ENCODE peak calls at places on chromosome 2, in nine cellular contexts. V is gastrocnemius medialis, G is neural progenitor cell, O is astrocyte of the cerebellum, T is epithelial cell of esophagus, K is HCT116, Q is cardiac muscle cell, A is WTC11, S is choroid plexus epithelial cell. L is an unnamed sample.

GRCh38 chr2:86135653-86136052 is 29.6 kb downstream of the PTCD3 start:
- DNase-seq in T (no peak), S (no peak), V (no peak), G (no peak), Q (no peak), O (no peak), A (no peak), K (no peak), L (no peak)

GRCh38 chr2:64857581-64858471 is 131.4 kb upstream of the SLC1A4 start:
- DNase-seq in O (peak; percentile 79), A (no peak), V (peak; percentile 44), G (peak; percentile 39), T (no peak), K (no peak), S (peak; percentile 68), Q (peak; percentile 58), L (no peak)

GRCh38 chr2:21489050-21489449 is 365.3 kb downstream of the TDRD15 start:
- DNase-seq in Q (no peak), T (no peak), V (no peak), S (no peak), A (no peak), O (no peak), K (no peak), G (no peak), L (no peak)

GRCh38 chr2:157593411-157593810 is 35.3 kb downstream of the ACVR1C start:
- DNase-seq in T (no peak), S (no peak), G (no peak), K (no peak), A (no peak), Q (no peak), V (no peak), O (no peak), L (no peak)

GRCh38 chr2:62527478-62528210 is 21.6 kb upstream of the TMEM17 start:
- DNase-seq in O (no peak), A (no peak), K (no peak), V (no peak), S (no peak), Q (no peak), T (no peak), G (no peak), L (no peak)

GRCh38 chr2:69018629-69019227 is 5.7 kb downstream of the ANTXR1 start:
- DNase-seq in S (no peak), K (no peak), T (no peak), A (no peak), Q (no peak), G (no peak), O (no peak), V (no peak), L (no peak)

GRCh38 chr2:233413529-233414272 is 59.4 kb downstream of the DGKD start:
- DNase-seq in O (no peak), K (peak; percentile 83), V (peak; percentile 70), S (peak; percentile 40), T (peak; percentile 84), Q (no peak), A (no peak), G (no peak), L (no peak)

GRCh38 chr2:70201831-70202230 is 11.0 kb upstream of the C2orf42 start:
- DNase-seq in S (no peak), T (no peak), K (no peak), G (no peak), A (no peak), O (no peak), V (no peak), Q (no peak), L (no peak)

GRCh38 chr2:71876542-71877451 is 270.9 kb downstream of the CYP26B1 start:
- DNase-seq in G (no peak), K (no peak), S (no peak), A (no peak), Q (no peak), T (no peak), V (no peak), O (no peak), L (no peak)

GRCh38 chr2:235001237-235002133 is 49.7 kb downstream of the SH3BP4 start:
- DNase-seq in V (no peak), O (no peak), T (no peak), S (no peak), Q (no peak), G (no peak), A (no peak), K (no peak), L (no peak)

GRCh38 chr2:37590119-37590571 is 81.3 kb downstream of the CDC42EP3 start:
- DNase-seq in T (no peak), S (peak; percentile 97), G (no peak), V (peak; percentile 76), K (no peak), A (no peak), Q (no peak), O (peak; percentile 71), L (no peak)

DNA sequence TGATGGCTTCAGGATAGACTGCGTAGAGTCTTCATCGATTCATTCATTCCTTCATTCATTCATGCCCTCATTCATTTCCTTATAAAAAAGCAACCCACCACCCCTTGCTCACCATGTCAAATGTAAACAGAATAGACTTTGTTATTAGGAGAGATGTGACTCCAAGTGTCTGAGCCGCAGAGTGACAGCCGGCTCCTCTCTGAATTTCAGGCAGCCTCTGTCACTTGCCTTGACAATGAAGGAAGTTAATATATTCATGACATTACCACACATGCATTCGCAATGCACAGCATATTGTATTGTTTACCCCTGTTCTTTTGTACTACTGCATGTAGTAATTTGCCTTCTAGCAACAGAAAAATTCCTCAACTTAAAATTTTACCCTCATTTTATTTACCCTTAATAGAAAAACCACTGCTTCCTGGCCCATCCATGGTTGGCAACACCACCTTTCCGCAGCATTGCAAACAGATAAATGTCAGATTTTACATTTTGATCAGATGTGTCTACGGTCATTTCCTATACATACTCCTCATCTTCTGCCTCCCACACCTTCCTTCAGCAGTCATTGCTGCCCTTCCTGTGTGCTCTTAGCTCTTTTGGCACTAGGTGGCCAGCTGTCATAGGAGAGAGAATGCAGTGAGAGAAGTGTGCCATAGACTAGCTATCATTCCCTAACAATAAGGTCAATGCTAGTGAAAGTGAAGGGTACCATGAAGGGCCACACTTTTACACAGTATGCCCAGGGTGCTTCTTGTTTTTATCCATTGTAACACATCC is 1090.8 kb downstream of the BCL11A start:
- DNase-seq in K (no peak), S (no peak), T (peak; percentile 3), O (no peak), A (no peak), Q (peak; percentile 50), V (no peak), G (no peak), L (no peak)
- TF ChIP-seq CTCF in K (no peak), S (no peak), T (peak; percentile 32), O (no peak), A (no peak), Q (no peak), V (no peak), G (peak; percentile 9), L (no peak)

DNA sequence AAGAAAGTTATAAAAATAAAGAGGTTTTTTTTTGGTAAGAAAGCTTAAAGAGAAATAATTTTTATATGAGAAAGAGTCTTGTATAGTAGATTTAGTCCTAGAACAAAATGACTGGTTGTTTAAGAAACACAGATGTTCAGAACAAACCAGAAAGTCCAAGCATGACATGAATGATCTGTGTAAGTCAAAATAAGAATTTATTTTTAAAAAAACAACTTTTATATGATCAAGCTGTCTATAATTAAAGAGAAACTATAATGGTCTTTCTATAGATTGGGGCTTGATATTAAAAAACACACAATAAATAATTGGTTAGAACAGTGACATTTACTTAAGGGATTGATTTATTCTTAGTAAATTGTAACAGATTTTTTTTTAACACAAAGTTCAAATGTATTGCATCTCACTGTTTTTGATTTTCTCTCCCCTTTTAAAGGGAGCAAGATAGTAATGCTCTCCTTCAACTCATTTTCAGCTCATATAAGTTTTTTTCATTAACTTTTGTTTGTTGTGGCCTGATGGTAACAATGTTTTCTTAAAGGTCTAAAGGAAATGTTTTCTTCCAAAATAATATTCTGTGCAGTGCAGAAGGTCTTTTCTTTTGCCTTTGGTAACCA is 1256.8 kb downstream of the LRP1B start:
- DNase-seq in O (no peak), V (no peak), A (no peak), K (no peak), G (no peak), T (no peak), Q (no peak), S (no peak), L (no peak)
- TF ChIP-seq CTCF in O (no peak), V (no peak), A (no peak), K (no peak), G (no peak), T (no peak), Q (no peak), S (no peak), L (no peak)

GRCh38 chr2:241836257-241836656 is 22.4 kb downstream of the PDCD1 start:
- DNase-seq in V (no peak), A (no peak), S (peak; percentile 23), Q (no peak), T (no peak), K (no peak), G (no peak), O (no peak), L (no peak)
- TF ChIP-seq CTCF in V (no peak), A (no peak), S (no peak), Q (no peak), T (no peak), K (peak; percentile 37), G (no peak), O (no peak), L (peak; percentile 51)

GRCh38 chr2:19902272-19902730 is 518 bp upstream of the TTC32 start:
- DNase-seq in O (no peak), V (no peak), K (no peak), G (no peak), T (no peak), S (peak; percentile 34), Q (no peak), A (no peak), L (no peak)

GRCh38 chr2:19899853-19900525 is 1.8 kb downstream of the TTC32 start:
- DNase-seq in G (no peak), K (no peak), V (no peak), S (no peak), O (no peak), Q (no peak), A (no peak), T (no peak), L (no peak)

GRCh38 chr2:19900536-19901200 is 1.1 kb downstream of the TTC32 start:
- DNase-seq in O (no peak), T (peak; percentile 41), Q (no peak), K (no peak), G (peak; percentile 13), S (peak; percentile 36), V (no peak), A (no peak), L (no peak)

GRCh38 chr2:19901201-19901457 is 654 bp downstream of the TTC32 start:
- DNase-seq in A (no peak), O (no peak), K (no peak), S (no peak), V (no peak), G (no peak), Q (no peak), T (no peak), L (no peak)

DNA sequence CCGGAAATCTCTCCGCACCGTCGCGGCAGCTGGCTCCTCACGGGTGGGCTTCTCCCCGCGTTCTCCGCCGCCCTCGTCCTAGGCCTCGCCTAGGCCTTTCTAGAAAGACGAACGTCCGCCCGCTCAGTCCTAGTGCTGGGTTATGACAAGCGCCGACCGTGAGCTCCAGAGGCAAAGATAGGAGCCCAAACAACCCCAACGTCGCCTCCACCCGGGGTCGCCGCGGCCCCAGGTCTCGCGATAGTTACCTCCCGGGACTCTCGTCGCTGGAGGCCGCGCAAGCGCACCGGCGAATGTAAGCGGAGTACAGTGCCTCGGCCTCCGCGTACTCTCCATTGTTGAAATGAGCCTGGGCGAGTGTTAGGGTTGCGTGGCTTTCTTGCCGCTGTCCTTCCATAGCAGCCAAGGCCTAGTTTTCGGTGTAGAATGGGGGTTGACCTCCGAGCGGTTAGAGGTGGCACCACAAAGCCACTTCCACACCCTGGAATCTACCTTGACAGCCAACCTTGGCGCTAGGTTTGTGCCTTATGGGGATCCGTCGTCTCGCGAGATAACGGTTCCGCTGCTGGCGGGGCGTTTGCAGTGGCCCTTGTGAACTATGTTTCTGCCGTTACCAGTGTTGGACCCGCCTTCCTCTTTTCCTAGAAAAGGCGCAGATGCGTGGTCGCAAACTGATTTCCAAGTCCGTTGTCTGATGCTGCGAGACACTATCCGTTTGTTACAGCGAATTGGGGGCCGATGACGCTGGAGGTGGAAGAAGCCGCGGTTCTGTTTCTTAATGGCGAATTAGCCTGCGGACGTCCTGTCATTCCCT is at the start of gene TTC32:
- DNase-seq in Q (peak; percentile 94), V (peak; percentile 90), S (peak; percentile 97), A (peak; percentile 91), G (peak; percentile 96), O (peak; percentile 90), K (peak; percentile 93), T (peak; percentile 95), L (peak; percentile 94)
- TF ChIP-seq CTCF in Q (no peak), V (no peak), S (peak; percentile 30), A (no peak), G (no peak), O (peak; percentile 19), K (no peak), T (no peak), L (no peak)

L was measured in type B pancreatic cell.